ENCODE peak calls at places on chromosomes 2 and 18, in six cellular contexts. P is foreskin fibroblast, V is psoas muscle, S is fibroblast of the aortic adventitia, L is cardiac muscle cell, Q is heart right ventricle. D is an unnamed sample.

GRCh38 chr2:7736646-7737305 is 819.6 kb downstream of the RNF144A start:
- DNase-seq in P (peak; percentile 67), V (no peak), S (no peak), L (no peak), Q (no peak), D (peak; percentile 64)

GRCh38 chr2:44802409-44803099 is 138.9 kb upstream of the SIX3 start:
- DNase-seq in P (peak; percentile 16), V (no peak), S (no peak), L (no peak), Q (no peak), D (no peak)

GRCh38 chr2:69827796-69828540 is 1.5 kb upstream of the GMCL1 start:
- DNase-seq in P (no peak), V (no peak), S (peak; percentile 52), L (peak; percentile 5), Q (no peak), D (no peak)

GRCh38 chr2:39118786-39119499 is 1.9 kb downstream of the SOS1 start:
- DNase-seq in P (peak; percentile 32), V (no peak), S (peak; percentile 46), L (peak; percentile 40), Q (no peak), D (no peak)

GRCh38 chr2:198763793-198764192 is 693.9 kb downstream of the SATB2 start:
- DNase-seq in P (no peak), V (no peak), S (no peak), L (no peak), Q (no peak), D (no peak)

GRCh38 chr18:42813570-42813969 is 301.9 kb downstream of the RIT2 start:
- DNase-seq in P (no peak), V (peak; percentile 24), S (no peak), L (no peak), Q (no peak), D (no peak)

GRCh38 chr2:129764376-129765325 is 214.8 kb upstream of the RAB6C start:
- DNase-seq in P (no peak), V (no peak), S (no peak), L (no peak), Q (no peak), D (no peak)

GRCh38 chr2:17578466-17578928 is 38.0 kb downstream of the VSNL1 start:
- DNase-seq in P (no peak), V (no peak), S (no peak), L (no peak), Q (no peak), D (no peak)

GRCh38 chr18:49459404-49460171 is 857 bp downstream of the DYM start:
- DNase-seq in P (peak; percentile 56), V (no peak), S (peak; percentile 30), L (peak; percentile 29), Q (no peak), D (no peak)

GRCh38 chr18:61159246-61159645 is 174.0 kb upstream of the CDH20 start:
- DNase-seq in P (no peak), V (no peak), S (no peak), L (no peak), Q (no peak), D (no peak)

GRCh38 chr2:2057125-2057721 is 273.9 kb downstream of the MYT1L start:
- DNase-seq in P (no peak), V (peak; percentile 82), S (peak; percentile 14), L (peak; percentile 7), Q (peak; percentile 95), D (no peak)

GRCh38 chr2:208501217-208501616 is 94.6 kb downstream of the PTH2R start:
- DNase-seq in P (no peak), V (no peak), S (no peak), L (no peak), Q (no peak), D (no peak)

GRCh38 chr2:110866496-110866895 is 134.1 kb downstream of the ACOXL start:
- DNase-seq in P (no peak), V (no peak), S (no peak), L (no peak), Q (no peak), D (no peak)

GRCh38 chr18:48667276-48668254 is 128.7 kb downstream of the CTIF start:
- DNase-seq in P (peak; percentile 34), V (no peak), S (no peak), L (no peak), Q (no peak), D (no peak)

GRCh38 chr2:239193925-239194687 is 206.7 kb downstream of the HDAC4 start:
- DNase-seq in P (peak; percentile 16), V (no peak), S (no peak), L (no peak), Q (peak; percentile 2), D (no peak)

GRCh38 chr2:62109554-62109953 is 86.4 kb upstream of the B3GNT2 start:
- DNase-seq in P (no peak), V (no peak), S (no peak), L (no peak), Q (no peak), D (no peak)

GRCh38 chr2:44548221-44549098 is 186.7 kb downstream of the CAMKMT start:
- DNase-seq in P (peak; percentile 55), V (no peak), S (no peak), L (no peak), Q (no peak), D (no peak)

GRCh38 chr2:215401896-215402379 is 33.9 kb downstream of the FN1 start:
- DNase-seq in P (peak; percentile 84), V (no peak), S (peak; percentile 95), L (peak; percentile 89), Q (peak; percentile 30), D (no peak)

GRCh38 chr2:19504400-19505198 is 146.2 kb upstream of the OSR1 start:
- DNase-seq in P (no peak), V (no peak), S (no peak), L (no peak), Q (no peak), D (no peak)

GRCh38 chr18:9746958-9747357 is 38.9 kb downstream of the RAB31 start:
- DNase-seq in P (no peak), V (no peak), S (no peak), L (no peak), Q (no peak), D (no peak)

DNA sequence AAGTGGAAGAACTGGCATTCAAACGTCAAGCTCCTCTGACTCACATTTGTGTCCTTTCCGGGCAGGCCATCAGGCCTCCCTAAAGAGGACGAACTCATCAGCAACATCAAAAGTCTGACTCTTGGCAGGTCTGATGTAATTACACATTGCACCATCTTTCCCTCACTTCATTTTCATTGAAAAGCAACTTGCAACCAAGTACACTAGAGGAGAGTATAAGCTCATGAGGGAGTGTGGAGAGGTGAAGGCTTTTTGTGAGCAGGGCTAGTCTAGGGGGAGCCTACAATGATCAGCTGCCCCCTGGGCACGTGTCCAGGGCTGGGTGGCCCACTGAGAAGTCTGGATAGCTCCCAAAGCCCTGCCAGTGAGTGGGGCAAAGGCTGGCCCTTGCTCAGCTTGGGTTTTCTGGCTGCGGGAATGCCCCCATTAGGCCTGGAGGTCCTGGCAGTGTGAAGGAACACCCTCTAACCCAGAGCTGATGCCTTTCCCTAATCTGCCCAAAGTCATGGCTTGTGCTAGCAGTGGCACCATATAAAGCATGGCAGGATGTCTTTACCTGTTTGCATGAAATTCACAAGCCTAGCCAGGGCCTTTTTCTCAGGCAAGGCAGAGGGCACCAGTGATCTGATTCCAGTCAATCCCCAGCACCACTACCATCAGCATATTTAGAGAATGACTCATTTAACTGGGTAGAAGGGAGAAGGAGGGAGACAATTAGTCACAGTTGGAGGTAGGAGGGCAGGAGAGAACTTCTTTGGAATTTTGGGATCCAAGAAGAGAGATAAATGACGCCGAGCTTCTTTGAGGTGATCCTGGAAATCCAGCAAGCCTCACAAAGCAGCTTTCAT is 8.5 kb upstream of the DAW1 start:
- DNase-seq in P (peak; percentile 86), V (peak; percentile 60), S (peak; percentile 87), L (peak; percentile 93), Q (no peak), D (peak; percentile 83)
- H3K4me3 ChIP-seq in P (no peak overlapping the region), V (no peak overlapping the region), S (no peak overlapping the region), L (no peak overlapping the region), Q (no peak overlapping the region), D (no peak overlapping the region)

DNA sequence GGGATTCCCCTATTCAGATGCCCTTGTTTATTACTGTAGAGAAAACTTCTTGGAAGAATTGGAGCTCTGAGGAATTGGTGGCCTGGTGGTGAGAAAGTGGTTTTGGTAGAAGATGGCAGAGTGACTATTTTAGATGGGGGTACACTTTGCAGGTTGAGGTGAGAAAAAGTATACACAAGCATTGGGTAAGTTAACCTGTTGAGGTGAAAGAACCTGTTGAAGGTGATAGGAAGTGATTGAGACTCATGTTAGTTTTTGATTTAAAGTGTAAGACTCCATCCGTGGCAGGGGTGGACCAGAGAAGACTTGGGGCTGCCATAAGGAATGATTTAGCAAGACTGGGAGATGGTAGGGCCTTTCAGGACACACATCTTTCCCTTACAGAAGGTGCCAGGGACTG is 3.1 kb downstream of the CCT7 start:
- DNase-seq in P (no peak), V (no peak), S (no peak), L (no peak), Q (no peak), D (no peak)
- H3K4me3 ChIP-seq in P (no peak overlapping the region), V (no peak overlapping the region), S (no peak overlapping the region), L (no peak overlapping the region), Q (no peak overlapping the region), D (no peak overlapping the region)

GRCh38 chr2:71544919-71545571 is 91.7 kb downstream of the DYSF start:
- DNase-seq in P (no peak), V (peak; percentile 35), S (no peak), L (peak; percentile 37), Q (peak; percentile 53), D (no peak)
- H3K4me3 ChIP-seq in P (no peak overlapping the region), V (peak overlapping the region; percentile 22), S (no peak overlapping the region), L (no peak overlapping the region), Q (peak overlapping the region; percentile 18), D (peak overlapping the region; percentile 44)

GRCh38 chr18:77400561-77400960 is 150.9 kb downstream of the GALR1 start:
- DNase-seq in P (no peak), V (no peak), S (no peak), L (no peak), Q (no peak), D (no peak)
- H3K4me3 ChIP-seq in P (no peak overlapping the region), V (no peak overlapping the region), S (no peak overlapping the region), L (no peak overlapping the region), Q (no peak overlapping the region), D (no peak overlapping the region)